ENCODE peak calls at places on chromosomes 5 and 9, in five cellular contexts. J is AG04450, N is cardiac muscle cell, V is psoas muscle, F is GM23248. L is an unnamed sample.
A peak's percentile ranks its signal among the peaks of the same experiment; 100 is the strongest.

GRCh38 chr5:112681481-112681908 is 56.2 kb upstream of the APC start:
- DNase-seq in J (no peak), V (no peak), F (peak; percentile 58), N (peak; percentile 16), L (no peak)

GRCh38 chr9:109074236-109074889 is 45.4 kb downstream of the TMEM245 start:
- DNase-seq in V (no peak), F (no peak), N (no peak), J (no peak), L (no peak)

GRCh38 chr9:32886021-32886420 is 102.7 kb downstream of the TMEM215 start:
- DNase-seq in F (no peak), N (no peak), V (no peak), J (no peak), L (no peak)

GRCh38 chr5:107826311-107827000 is 155.7 kb upstream of the EFNA5 start:
- DNase-seq in J (no peak), F (no peak), N (no peak), V (no peak), L (no peak)

GRCh38 chr9:104968025-104968982 is 40.3 kb upstream of the ABCA1 start:
- DNase-seq in N (peak; percentile 98), J (peak; percentile 85), F (peak; percentile 93), V (peak; percentile 92), L (peak; percentile 94)

GRCh38 chr9:81635526-81636279 is 53.6 kb downstream of the TLE1 start:
- DNase-seq in F (peak; percentile 78), N (no peak), V (no peak), J (no peak), L (no peak)

GRCh38 chr9:92679413-92680165 is 9.7 kb upstream of the IPPK start:
- DNase-seq in F (no peak), N (no peak), V (no peak), J (no peak), L (no peak)

GRCh38 chr9:84266087-84266561 is 74.4 kb downstream of the SLC28A3 start:
- DNase-seq in F (no peak), J (no peak), V (no peak), N (no peak), L (no peak)

GRCh38 chr5:96344678-96345612 is 88.1 kb downstream of the PCSK1 start:
- DNase-seq in N (peak; percentile 90), V (no peak), F (peak; percentile 86), J (peak; percentile 66), L (peak; percentile 22)

GRCh38 chr9:8762676-8763075 is 963.1 kb upstream of the DMAC1 start:
- DNase-seq in N (no peak), V (no peak), F (no peak), J (no peak), L (no peak)

GRCh38 chr9:28801144-28801799 is 1228.0 kb upstream of the C9orf72 start:
- DNase-seq in V (no peak), J (no peak), F (no peak), N (no peak), L (peak; percentile 38)

DNA sequence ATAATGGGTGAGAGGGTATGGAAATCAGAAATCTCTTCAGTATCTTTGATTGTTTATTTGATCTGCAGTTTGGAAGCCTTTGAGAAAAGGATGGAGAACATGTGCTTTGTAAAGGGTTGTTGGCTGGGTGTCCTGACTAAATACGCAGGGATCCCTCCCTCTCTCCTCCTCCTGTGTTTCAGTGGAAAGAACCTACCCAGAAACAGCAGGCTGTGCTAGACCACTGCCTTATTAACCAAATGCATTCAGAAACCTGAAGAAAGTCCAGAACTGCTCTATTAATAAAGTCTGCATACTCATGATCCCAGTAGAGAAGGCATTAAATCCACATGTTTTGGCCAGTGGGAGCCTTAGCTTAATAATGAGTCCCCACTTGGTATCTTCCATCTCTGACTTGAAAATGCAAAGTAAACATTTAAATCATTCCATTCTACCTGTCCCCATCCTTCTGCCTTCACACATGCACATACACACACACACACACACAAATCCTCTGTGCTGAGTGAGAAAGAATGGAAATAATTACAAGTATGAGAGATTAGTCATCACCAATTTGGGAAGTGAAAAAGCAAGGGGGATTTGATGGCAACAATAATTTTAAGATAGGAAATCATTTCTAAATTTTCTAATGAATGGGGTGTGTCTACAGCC is 10.0 kb upstream of the LECT2 start:
- DNase-seq in N (no peak), F (peak; percentile 41), J (no peak), V (no peak), L (no peak)
- H3K27ac ChIP-seq in N (no peak overlapping the region), F (no peak overlapping the region), J (no peak overlapping the region), V (no peak overlapping the region), L (no peak overlapping the region)

DNA sequence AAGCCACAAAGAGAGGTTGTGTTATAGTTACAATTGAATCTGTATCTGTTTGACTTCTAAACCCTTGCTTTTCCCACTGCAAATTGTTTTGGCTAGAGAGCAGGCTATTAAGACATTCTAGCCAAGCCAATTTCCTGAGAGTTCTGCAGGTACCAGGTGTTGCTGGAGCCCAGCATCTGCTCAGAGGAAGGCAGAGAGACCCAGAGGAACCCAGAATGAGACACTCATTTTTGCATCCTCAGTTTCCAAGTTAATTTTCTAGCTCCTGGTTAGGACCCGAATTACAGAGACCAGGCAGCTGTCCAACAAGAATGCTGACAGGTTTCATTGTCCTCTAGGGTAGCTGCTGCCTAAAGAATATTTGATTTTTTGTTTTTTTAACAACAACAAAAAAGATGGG is 266.2 kb downstream of the TRIM32 start:
- DNase-seq in F (no peak), J (no peak), V (no peak), N (no peak), L (no peak)
- H3K27ac ChIP-seq in F (no peak overlapping the region), J (no peak overlapping the region), V (no peak overlapping the region), N (no peak overlapping the region), L (no peak overlapping the region)

GRCh38 chr5:157933005-157933404 is 74.1 kb upstream of the CLINT1 start:
- DNase-seq in V (no peak), N (no peak), J (no peak), F (no peak), L (no peak)
- H3K27ac ChIP-seq in V (no peak overlapping the region), N (no peak overlapping the region), J (no peak overlapping the region), F (no peak overlapping the region), L (no peak overlapping the region)

DNA sequence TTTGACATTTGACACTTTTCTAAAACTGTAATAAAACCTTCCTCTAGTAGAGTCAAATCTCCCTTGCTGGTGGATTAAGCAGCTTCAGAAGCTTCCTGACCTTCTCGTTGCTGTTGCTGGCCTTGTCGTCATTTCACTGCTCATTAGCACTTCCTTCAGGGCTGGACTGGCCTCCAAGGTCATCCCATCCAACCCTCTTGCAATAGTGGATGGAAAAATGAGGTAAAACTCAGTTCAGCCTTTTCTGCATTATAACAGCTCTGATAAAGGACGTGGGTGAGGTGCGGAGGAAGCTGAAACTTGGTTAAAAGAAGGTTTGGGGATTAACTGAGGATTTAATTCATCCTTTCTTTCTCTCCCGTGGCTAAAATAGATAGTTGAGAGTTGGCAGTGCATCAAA is 1.0 kb upstream of the ADAMTSL1 start:
- DNase-seq in F (peak; percentile 63), J (no peak), V (no peak), N (peak; percentile 62), L (peak; percentile 13)
- H3K27ac ChIP-seq in F (peak overlapping the region; percentile 96), J (no peak overlapping the region), V (no peak overlapping the region), N (peak overlapping the region; percentile 58), L (no peak overlapping the region)

DNA sequence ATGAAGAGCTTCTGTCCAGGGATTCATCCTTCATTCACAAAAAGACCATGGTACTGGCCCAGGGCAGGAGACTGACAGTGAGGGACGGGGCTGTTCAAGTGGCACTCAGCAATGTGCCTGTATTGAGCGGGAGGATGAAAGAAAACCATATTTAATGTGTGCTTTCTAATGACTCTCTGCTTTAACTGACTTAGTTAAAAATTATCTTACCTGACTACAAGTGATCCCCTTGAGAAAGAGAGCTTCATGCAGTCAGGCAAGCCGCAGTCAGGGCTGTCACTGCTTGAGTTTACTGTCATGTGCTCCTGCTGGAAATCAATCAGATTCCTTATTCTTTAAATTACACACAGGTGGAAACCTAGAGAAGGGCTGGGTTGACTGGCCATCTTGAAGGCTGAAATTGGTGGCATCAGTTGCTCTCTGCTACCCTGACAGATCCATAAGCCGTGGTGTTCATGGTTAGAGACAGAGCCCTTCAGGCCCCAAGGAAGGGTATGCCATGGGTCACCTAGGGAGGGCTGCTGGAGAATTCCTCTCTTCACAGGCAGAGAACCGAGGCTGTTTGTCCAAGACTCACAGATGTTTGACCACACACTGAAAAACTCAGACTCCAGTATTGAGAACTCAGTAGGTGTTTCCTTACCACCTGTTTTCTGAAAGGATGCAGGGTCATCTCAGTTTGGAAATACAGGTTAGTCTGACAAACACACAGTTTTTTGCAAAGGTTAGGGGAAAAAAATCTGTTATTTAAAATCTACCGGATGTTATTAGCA is 70.9 kb downstream of the TRIO start:
- DNase-seq in J (no peak), F (no peak), N (no peak), V (no peak), L (no peak)
- H3K27ac ChIP-seq in J (no peak overlapping the region), F (peak overlapping the region; percentile 11), N (no peak overlapping the region), V (no peak overlapping the region), L (no peak overlapping the region)

DNA sequence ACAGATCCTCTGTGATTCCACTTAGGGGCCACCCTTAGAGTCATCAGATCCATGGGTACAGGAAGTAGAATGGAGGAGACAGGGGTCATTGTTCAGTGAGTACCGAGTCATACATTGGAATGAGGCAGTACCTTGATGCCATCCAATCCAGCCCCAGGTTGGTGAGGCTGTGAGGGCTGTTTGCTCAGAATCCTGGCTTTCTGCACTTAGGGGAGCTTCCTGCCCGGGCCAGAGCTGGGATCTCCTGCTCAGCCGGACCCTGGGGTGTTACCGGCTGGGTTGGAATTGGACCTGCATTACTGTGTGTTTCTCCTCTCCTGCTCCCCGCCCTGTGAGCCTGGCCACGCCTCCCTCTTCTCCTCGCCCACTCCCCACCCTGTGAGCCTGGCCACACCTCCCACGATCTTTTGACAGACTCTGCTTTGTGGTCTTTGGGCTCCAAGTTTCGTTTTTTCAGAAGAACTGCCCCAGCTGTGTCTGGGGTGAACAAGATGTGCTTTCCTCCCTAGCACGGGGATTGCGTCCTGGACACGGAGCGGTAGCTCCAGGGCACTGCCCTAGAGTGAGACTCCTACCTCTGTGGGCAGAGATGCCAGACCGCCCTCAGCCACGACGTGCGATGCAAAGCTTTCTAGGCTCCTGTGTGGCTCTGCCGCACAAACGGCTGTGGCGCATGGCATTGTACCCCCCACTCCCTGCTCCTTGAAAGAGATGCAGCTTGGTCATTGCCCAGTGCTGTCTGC is 15.4 kb downstream of the TRAF2 start:
- DNase-seq in J (no peak), N (no peak), V (no peak), F (peak; percentile 70), L (no peak)
- H3K27ac ChIP-seq in J (peak overlapping the region; percentile 92), N (no peak overlapping the region), V (peak overlapping the region; percentile 92), F (peak overlapping the region; percentile 67), L (no peak overlapping the region)

GRCh38 chr9:106859957-106860715 is 2.8 kb upstream of the ZNF462 start:
- DNase-seq in V (peak; percentile 34), F (no peak), N (peak; percentile 57), J (no peak), L (no peak)
- H3K27ac ChIP-seq in V (peak overlapping the region; percentile 95), F (no peak overlapping the region), N (no peak overlapping the region), J (no peak overlapping the region), L (no peak overlapping the region)

GRCh38 chr9:121369595-121370265 is at the start of gene STOM:
- DNase-seq in F (peak; percentile 93), V (peak; percentile 92), N (peak; percentile 94), J (peak; percentile 63), L (no peak)
- H3K27ac ChIP-seq in F (peak within 1 kb of the TSS; percentile 61), V (peak within 1 kb of the TSS; percentile 98), N (no peak within 1 kb of the TSS), J (peak within 1 kb of the TSS; percentile 87), L (peak within 1 kb of the TSS; percentile 27)

GRCh38 chr5:9524941-9525340 is 20.9 kb downstream of the SEMA5A start:
- DNase-seq in N (no peak), V (no peak), F (no peak), J (no peak), L (no peak)

GRCh38 chr5:9519537-9519936 is 26.3 kb downstream of the SEMA5A start:
- DNase-seq in N (peak; percentile 94), V (peak; percentile 24), F (peak; percentile 72), J (no peak), L (no peak)

GRCh38 chr5:9529041-9529480 is 16.8 kb downstream of the SEMA5A start:
- DNase-seq in N (no peak), J (no peak), F (no peak), V (peak; percentile 23), L (no peak)

GRCh38 chr5:9523090-9523813 is 22.6 kb downstream of the SEMA5A start:
- DNase-seq in J (no peak), F (peak; percentile 47), N (no peak), V (no peak), L (no peak)
- H3K27ac ChIP-seq in J (no peak overlapping the region), F (no peak overlapping the region), N (no peak overlapping the region), V (no peak overlapping the region), L (no peak overlapping the region)

L was measured in WERI-Rb-1.